ENCODE peak calls at places on chromosomes 16 and 17, in four cellular contexts. W is HepG2, A is SK-N-SH, Y is K562. G is an unnamed sample.

GRCh38 chr17:14308965-14309879 is 8.3 kb downstream of the HS3ST3B1 start:
- DNase-seq in W (peak; percentile 94), Y (peak; percentile 94), A (peak; percentile 93), G (no peak)

GRCh38 chr16:84607694-84608093 is 10.2 kb downstream of the COTL1 start:
- DNase-seq in W (no peak), Y (no peak), A (no peak), G (no peak)

GRCh38 chr16:48627148-48627547 is 17.2 kb upstream of the N4BP1 start:
- DNase-seq in Y (no peak), W (no peak), A (no peak), G (no peak)

GRCh38 chr16:30602595-30603277 is 7.5 kb downstream of the ZNF689 start:
- DNase-seq in Y (no peak), W (no peak), A (no peak), G (no peak)

GRCh38 chr16:57639172-57639571 is 10.7 kb downstream of the ADGRG1 start:
- DNase-seq in A (peak; percentile 93), W (no peak), Y (peak; percentile 47), G (no peak)

GRCh38 chr17:48961516-48962233 is 6.7 kb downstream of the GIP start:
- DNase-seq in A (no peak), W (peak; percentile 78), Y (peak; percentile 83), G (no peak)

GRCh38 chr16:24493859-24494258 is 45.5 kb upstream of the RBBP6 start:
- DNase-seq in W (no peak), A (no peak), Y (peak; percentile 21), G (no peak)

GRCh38 chr16:12773216-12773615 is 30.5 kb downstream of the CPPED1 start:
- DNase-seq in Y (no peak), A (no peak), W (no peak), G (no peak)

GRCh38 chr17:57424777-57425188 is 168.5 kb downstream of the MSI2 start:
- DNase-seq in A (no peak), Y (no peak), W (peak; percentile 59), G (peak; percentile 85)

GRCh38 chr17:38448208-38448776 is 20.0 kb downstream of the ARHGAP23 start:
- DNase-seq in A (no peak), W (no peak), Y (no peak), G (no peak)

GRCh38 chr16:4316732-4317461 is 1.0 kb downstream of the GLIS2 start:
- DNase-seq in Y (no peak), A (peak; percentile 74), W (no peak), G (no peak)

GRCh38 chr16:15966420-15967222 is 17.2 kb downstream of the ABCC1 start:
- DNase-seq in W (no peak), A (peak; percentile 74), Y (no peak), G (peak; percentile 92)

GRCh38 chr16:10957771-10958486 is 13.6 kb downstream of the CLEC16A start:
- DNase-seq in Y (no peak), A (no peak), W (no peak), G (no peak)

GRCh38 chr16:9097266-9098219 is 6.1 kb downstream of the HAPSTR1 start:
- DNase-seq in W (no peak), Y (no peak), A (no peak), G (no peak)

GRCh38 chr16:1045363-1046270 is 26.9 kb upstream of the SSTR5 start:
- DNase-seq in A (no peak), Y (no peak), W (no peak), G (no peak)

GRCh38 chr16:66256919-66257318 is 109.6 kb upstream of the CDH5 start:
- DNase-seq in Y (no peak), W (no peak), A (no peak), G (no peak)

GRCh38 chr16:14011006-14011405 is 60.1 kb upstream of the MRTFB start:
- DNase-seq in Y (no peak), A (no peak), W (no peak), G (no peak)

GRCh38 chr17:15092762-15093161 is 172.4 kb downstream of the PMP22 start:
- DNase-seq in Y (no peak), W (no peak), A (no peak), G (no peak)

GRCh38 chr16:66964049-66964448 is 3.0 kb downstream of the CES3 start:
- DNase-seq in A (no peak), W (no peak), Y (no peak), G (no peak)

GRCh38 chr16:86379505-86379846 is 130.9 kb upstream of the FOXF1 start:
- DNase-seq in A (no peak), W (no peak), Y (no peak), G (no peak)

GRCh38 chr17:46832945-46833839 is 14.7 kb upstream of the WNT3 start:
- DNase-seq in Y (no peak), A (no peak), W (peak; percentile 57), G (no peak)

GRCh38 chr17:17505610-17506171 is 9.5 kb upstream of the RASD1 start:
- DNase-seq in W (no peak), A (no peak), Y (no peak), G (no peak)

GRCh38 chr17:46817901-46818209 is 637 bp downstream of the WNT3 start:
- DNase-seq in Y (no peak), W (no peak), A (no peak), G (no peak)

GRCh38 chr16:62225675-62226074 is 189.4 kb upstream of the CDH8 start:
- DNase-seq in W (peak; percentile 76), Y (peak; percentile 56), A (peak; percentile 25), G (no peak)

DNA sequence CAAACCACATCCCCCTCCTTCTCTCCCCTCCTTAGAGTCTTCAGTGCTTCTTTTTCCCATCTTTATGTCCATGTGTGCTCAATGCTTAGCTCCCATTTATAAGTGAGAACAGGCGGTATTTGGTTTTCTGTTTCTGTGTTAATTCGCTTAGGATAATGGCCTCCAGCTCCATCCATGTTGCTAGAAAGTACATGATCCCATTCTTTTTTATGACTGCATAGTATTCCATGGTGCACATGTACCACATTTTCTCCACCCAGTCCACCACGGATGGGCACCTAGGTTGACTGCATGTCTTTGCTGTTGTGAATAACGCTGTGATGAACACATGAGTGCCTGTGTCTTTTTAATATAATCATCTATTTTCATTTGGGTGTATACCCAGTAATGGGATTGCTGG is 44.3 kb downstream of the SLC39A11 start:
- DNase-seq in Y (no peak), W (no peak), A (no peak), G (no peak)
- TF ChIP-seq ELF1 in Y (no peak), W (no peak), A (no peak), G (no peak)

DNA sequence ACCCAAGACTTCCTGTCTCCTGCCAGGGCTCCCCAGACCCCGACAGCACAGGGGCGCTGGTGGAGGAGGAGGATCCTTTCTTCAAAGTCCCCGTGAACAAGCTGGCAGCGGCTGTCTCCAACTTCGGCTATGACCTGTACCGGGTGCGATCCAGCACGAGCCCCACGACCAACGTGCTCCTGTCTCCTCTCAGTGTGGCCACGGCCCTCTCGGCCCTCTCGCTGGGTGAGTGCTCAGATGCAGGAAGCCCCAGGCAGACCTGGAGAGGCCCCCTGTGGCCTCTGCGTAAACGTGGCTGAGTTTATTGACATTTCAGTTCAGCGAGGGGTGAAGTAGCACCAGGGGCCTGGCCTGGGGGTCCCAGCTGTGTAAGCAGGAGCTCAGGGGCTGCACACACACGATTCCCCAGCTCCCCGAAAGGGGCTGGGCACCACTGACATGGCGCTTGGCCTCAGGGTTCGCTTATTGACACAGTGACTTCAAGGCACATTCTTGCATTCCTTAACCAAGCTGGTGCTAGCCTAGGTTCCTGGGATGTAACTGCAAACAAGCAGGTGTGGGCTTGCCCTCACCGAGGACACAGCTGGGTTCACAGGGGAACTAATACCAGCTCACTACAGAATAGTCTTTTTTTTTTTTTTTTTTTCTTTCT is 8.1 kb downstream of the SERPINF1 start:
- DNase-seq in Y (no peak), A (no peak), W (peak; percentile 95), G (no peak)
- TF ChIP-seq YY1 in Y (no peak), A (no peak), W (peak; percentile 56), G (no peak)

DNA sequence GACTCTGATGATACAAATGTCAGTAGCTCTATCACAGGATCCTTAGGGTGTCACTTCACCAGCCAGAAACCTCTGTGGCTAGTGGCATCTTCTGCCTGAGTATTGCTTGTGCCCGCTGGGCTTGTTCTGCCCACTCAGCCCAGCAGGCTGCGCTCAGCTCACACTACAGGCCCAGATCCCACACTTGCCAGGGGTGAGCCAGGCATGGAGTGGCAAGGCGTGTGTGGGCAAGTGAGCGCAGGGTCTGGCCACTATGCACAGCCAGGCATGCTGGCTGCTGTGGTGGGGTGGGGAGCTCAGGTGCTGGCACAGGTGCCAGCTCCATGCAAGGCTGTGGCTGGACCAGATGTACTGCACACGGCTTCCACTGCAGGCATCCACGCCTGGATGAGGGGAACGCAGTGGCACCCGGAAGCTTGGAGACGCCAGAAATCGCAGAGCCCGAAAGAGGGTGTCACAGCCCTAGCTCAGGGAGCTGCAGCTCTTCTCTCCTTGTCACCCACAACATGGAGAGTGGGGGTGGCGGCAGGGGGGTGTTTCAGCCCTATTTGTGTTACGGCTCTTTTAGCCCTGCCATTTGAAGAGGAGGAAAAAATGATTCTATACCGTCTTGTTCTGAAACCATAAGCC is 10.2 kb downstream of the CFAP97D1 start:
- DNase-seq in Y (no peak), A (no peak), W (peak; percentile 26), G (no peak)
- TF ChIP-seq JUND in Y (no peak), A (no peak), W (no peak), G (no peak)

DNA sequence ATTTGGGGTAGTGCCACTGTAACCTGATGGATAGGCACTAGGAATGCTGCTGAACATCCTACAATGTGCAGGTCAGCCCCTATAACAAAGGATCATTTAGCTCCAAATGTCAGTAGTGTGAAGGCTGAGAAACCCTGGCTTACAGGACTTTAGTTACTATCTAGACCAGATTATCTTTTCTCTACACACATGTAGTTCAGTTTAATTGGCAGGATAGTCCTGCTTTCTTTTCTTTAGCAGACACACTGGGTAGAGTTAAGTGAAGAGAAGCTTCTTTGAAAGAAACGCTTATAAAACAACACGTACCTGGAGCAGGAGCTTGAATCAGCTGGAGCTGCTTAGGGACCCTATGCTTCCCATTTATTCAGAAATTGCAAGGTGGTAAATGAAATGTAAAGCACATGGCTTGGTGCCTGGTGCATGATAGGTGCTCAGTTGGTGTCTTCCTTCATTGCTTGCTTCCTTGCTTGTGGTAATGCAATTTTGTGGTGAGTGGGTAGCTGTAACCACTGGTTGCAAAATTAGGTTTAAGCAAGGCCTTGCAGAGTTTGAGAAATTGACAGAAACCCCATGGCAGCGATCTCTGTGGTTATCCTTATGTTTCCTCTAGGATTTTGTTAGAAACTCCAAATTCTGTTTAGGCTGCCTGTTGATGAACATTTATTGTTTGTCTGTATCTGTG is 9.4 kb downstream of the METTL9 start:
- DNase-seq in W (no peak), A (no peak), Y (no peak), G (no peak)
- TF ChIP-seq ELF1 in W (no peak), A (no peak), Y (no peak), G (no peak)

GRCh38 chr17:39635614-39636176 is 1.2 kb upstream of the STARD3 start:
- DNase-seq in W (no peak), A (no peak), Y (peak; percentile 50), G (no peak)

GRCh38 chr17:39632153-39632941 is 4.6 kb upstream of the STARD3 start:
- DNase-seq in Y (no peak), W (no peak), A (no peak), G (peak; percentile 80)

GRCh38 chr17:39636587-39636926 is 387 bp upstream of the STARD3 start:
- DNase-seq in W (no peak), Y (no peak), A (no peak), G (no peak)

GRCh38 chr17:39633570-39634183 is 3.3 kb upstream of the STARD3 start:
- DNase-seq in Y (no peak), W (no peak), A (no peak), G (no peak)

DNA sequence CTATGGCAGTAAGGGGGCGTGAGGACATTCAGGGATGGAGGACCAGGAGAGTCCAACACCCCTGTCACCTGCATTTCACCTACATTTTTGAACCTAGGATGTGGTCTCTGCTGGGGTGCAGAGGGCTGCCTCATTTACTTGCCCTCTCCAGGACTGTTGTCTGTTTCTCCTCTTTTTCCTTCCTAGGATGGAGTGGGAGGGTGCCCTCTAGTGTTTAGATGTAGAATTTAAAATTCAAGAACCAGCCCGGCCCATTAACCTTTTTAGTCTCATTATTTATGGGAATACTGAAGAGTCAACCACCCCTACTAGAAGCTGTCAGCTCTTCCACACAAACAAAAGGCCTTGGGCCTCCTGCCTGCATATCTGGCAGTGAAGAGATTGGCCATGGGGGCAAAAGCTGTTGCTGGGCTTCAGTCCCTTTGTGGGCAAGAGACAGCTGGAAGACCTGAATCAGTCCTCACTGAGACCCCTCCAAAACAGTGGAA is 2.5 kb upstream of the STARD3 start:
- DNase-seq in A (peak; percentile 74), Y (peak; percentile 54), W (no peak), G (no peak)
- TF ChIP-seq YY1 in A (no peak), Y (no peak), W (no peak), G (no peak)

G was measured in HCT116.